ENCODE peak calls at places on chromosomes 7 and 10, in seven cellular contexts. V is neural crest cell; U is activated CD8-positive, alpha-beta T cell treated with anti-CD3 and anti-CD28 coated beads for 36 hours; J is fibroblast of lung; L is left ventricle myocardium inferior; D is H9; Z is astrocyte of the cerebellum. W is an unnamed sample.

GRCh38 chr7:99083068-99083651 is 60.7 kb downstream of the SMURF1 start:
- DNase-seq in V (no peak), U (no peak), J (peak), L (no peak), D (no peak), Z (no peak), W (no peak)

GRCh38 chr7:68857571-68857970 is 740.7 kb upstream of the AUTS2 start:
- DNase-seq in V (no peak), U (no peak), J (no peak), L (no peak), D (no peak), Z (no peak), W (no peak)

GRCh38 chr10:127195041-127195506 is 1.3 kb downstream of the INSYN2A start:
- DNase-seq in V (peak), U (no peak), J (peak), L (no peak), D (peak), Z (no peak), W (peak)

GRCh38 chr10:104260775-104261115 is 6.1 kb downstream of the GSTO1 start:
- DNase-seq in V (no peak), U (no peak), J (peak), L (no peak), D (no peak), Z (no peak), W (no peak)

GRCh38 chr7:98285132-98286092 is 3.9 kb downstream of the BRI3 start:
- DNase-seq in V (no peak), U (no peak), J (no peak), L (no peak), D (no peak), Z (no peak), W (no peak)

GRCh38 chr7:3204526-3204925 is 96.5 kb upstream of the SDK1 start:
- DNase-seq in V (no peak), U (no peak), J (no peak), L (no peak), D (no peak), Z (no peak), W (no peak)

GRCh38 chr7:45978010-45978681 is 57.1 kb upstream of the IGFBP3 start:
- DNase-seq in V (no peak), U (peak), J (peak), L (no peak), D (peak), Z (peak), W (no peak)

GRCh38 chr7:98372993-98373392 is 27.9 kb downstream of the BAIAP2L1 start:
- DNase-seq in V (no peak), U (no peak), J (peak), L (no peak), D (no peak), Z (peak), W (no peak)

GRCh38 chr7:124959676-124960075 is 30.1 kb upstream of the POT1 start:
- DNase-seq in V (no peak), U (no peak), J (no peak), L (no peak), D (no peak), Z (peak), W (no peak)

GRCh38 chr7:87156709-87157108 is 4.5 kb downstream of the DMTF1 start:
- DNase-seq in V (no peak), U (no peak), J (peak), L (no peak), D (no peak), Z (no peak), W (no peak)

GRCh38 chr7:12199363-12199762 is 11.7 kb upstream of the TMEM106B start:
- DNase-seq in V (no peak), U (no peak), J (no peak), L (no peak), D (no peak), Z (peak), W (no peak)

GRCh38 chr10:35215107-35215506 is 88.5 kb downstream of the CREM start:
- DNase-seq in V (no peak), U (no peak), J (no peak), L (no peak), D (no peak), Z (no peak), W (no peak)

GRCh38 chr10:87850742-87851205 is 12.6 kb downstream of the KLLN start:
- DNase-seq in V (peak), U (peak), J (peak), L (peak), D (peak), Z (peak), W (peak)

GRCh38 chr7:105304040-105304895 is 84.5 kb downstream of the SRPK2 start:
- DNase-seq in V (no peak), U (peak), J (peak), L (no peak), D (no peak), Z (peak), W (no peak)

GRCh38 chr7:98229441-98229840 is 18.2 kb downstream of the BHLHA15 start:
- DNase-seq in V (no peak), U (no peak), J (no peak), L (no peak), D (no peak), Z (no peak), W (no peak)

GRCh38 chr7:66735154-66735553 is 5.4 kb upstream of the RABGEF1 start:
- DNase-seq in V (no peak), U (no peak), J (no peak), L (no peak), D (no peak), Z (no peak), W (no peak)

GRCh38 chr7:100369105-100369504 is 4.2 kb upstream of the PILRA start:
- DNase-seq in V (no peak), U (no peak), J (no peak), L (peak), D (no peak), Z (no peak), W (peak)

GRCh38 chr10:132070724-132071123 is 5.0 kb downstream of the JAKMIP3 start:
- DNase-seq in V (no peak), U (no peak), J (no peak), L (no peak), D (no peak), Z (no peak), W (no peak)

GRCh38 chr7:152424348-152425108 is 11.3 kb downstream of the KMT2C start:
- DNase-seq in V (no peak), U (peak), J (no peak), L (no peak), D (no peak), Z (no peak), W (no peak)

GRCh38 chr10:110162749-110163148 is 44.7 kb upstream of the MXI1 start:
- DNase-seq in V (no peak), U (no peak), J (no peak), L (no peak), D (peak), Z (no peak), W (no peak)

GRCh38 chr10:133186416-133187090 is 26.5 kb downstream of the KNDC1 start:
- DNase-seq in V (no peak), U (no peak), J (no peak), L (no peak), D (no peak), Z (no peak), W (no peak)

GRCh38 chr10:14812271-14812670 is 25.6 kb downstream of the CDNF start:
- DNase-seq in V (no peak), U (no peak), J (no peak), L (no peak), D (peak), Z (no peak), W (no peak)

GRCh38 chr10:14806318-14806717 is 31.5 kb downstream of the CDNF start:
- DNase-seq in V (no peak), U (no peak), J (no peak), L (no peak), D (no peak), Z (no peak), W (no peak)

GRCh38 chr10:14815681-14816080 is 22.2 kb downstream of the CDNF start:
- DNase-seq in V (no peak), U (no peak), J (peak), L (no peak), D (no peak), Z (no peak), W (no peak)

GRCh38 chr10:14810969-14811953 is 26.6 kb downstream of the CDNF start:
- DNase-seq in V (no peak), U (no peak), J (no peak), L (no peak), D (peak), Z (no peak), W (no peak)
- TF ChIP-seq CTCF in V (no peak), U (no peak), J (no peak), L (no peak), D (no peak), Z (no peak), W (no peak)

DNA sequence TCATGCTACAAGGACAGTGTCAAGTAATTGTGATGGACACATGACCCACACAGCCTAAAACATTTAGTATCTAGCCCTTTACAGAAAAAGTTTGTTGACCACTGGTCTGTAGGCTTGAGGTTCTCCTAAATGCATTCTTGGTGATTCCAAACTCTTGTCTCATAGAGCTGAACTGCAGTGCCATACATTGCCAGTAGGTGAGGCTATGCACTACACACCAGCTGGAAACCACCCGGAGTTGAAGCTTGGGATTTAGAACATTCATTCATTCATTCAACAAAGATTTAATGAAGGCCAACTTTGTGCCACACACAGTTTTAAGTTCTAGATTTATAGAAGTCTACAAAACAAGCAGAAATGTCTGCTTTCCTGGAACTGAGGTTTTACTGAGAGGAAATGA is 77.3 kb upstream of the TCF7L2 start:
- DNase-seq in V (no peak), U (no peak), J (no peak), L (no peak), D (no peak), Z (no peak), W (no peak)
- TF ChIP-seq CTCF in V (peak), U (peak), J (peak), L (no peak), D (peak), Z (peak), W (no peak)

GRCh38 chr10:794382-794956 is 105.0 kb upstream of the DIP2C start:
- DNase-seq in V (no peak), U (no peak), J (peak), L (no peak), D (peak), Z (no peak), W (no peak)
- TF ChIP-seq CTCF in V (peak), U (no peak), J (peak), L (peak), D (peak), Z (peak), W (no peak)

DNA sequence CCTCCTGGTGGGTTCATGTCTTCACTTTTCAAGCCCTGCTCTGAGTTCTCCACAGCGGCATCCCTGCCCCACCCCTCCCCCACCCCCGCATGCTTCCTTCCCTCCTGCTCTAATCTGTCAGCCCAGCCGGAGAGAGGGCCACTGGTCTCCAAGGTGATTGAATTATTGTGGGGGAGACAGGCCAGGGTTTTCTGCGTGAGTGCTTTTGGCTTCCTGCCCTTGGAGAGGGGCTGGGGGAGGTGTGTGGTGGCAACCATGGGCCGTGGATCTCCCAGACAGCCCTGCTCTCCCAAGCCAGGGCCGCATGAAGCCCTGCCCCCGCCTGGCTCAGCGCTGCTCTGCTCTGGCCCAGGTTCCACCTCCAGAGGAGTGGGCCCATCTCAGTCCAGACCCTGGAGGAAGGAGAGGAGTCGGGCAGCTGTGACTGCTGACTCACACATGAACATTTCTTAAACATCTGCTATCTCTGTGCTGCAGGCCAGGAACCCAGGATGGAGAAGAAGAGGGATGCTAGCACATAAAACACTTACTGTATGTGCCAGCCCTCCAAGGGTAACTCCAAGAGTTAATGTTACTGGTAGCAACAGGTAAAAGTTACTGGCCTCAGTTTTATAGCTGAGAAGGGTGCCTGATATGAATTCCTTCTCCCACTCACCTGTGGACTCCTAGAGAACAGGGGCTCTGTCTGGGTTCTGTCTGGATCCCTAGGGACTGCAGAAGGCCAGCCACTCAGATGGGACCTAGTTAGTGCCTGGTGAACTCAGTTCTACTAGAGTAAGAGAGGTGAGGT is 110.0 kb downstream of the ZMIZ1 start:
- DNase-seq in V (no peak), U (no peak), J (peak), L (no peak), D (no peak), Z (peak), W (no peak)
- TF ChIP-seq CTCF in V (no peak), U (no peak), J (no peak), L (no peak), D (no peak), Z (no peak), W (no peak)

GRCh38 chr7:90749262-90749661 is 153.1 kb downstream of the CDK14 start:
- DNase-seq in V (no peak), U (no peak), J (no peak), L (no peak), D (no peak), Z (no peak), W (no peak)

GRCh38 chr7:90751595-90751994 is 155.5 kb downstream of the CDK14 start:
- DNase-seq in V (no peak), U (no peak), J (no peak), L (no peak), D (no peak), Z (no peak), W (no peak)

GRCh38 chr7:90752051-90752450 is 155.9 kb downstream of the CDK14 start:
- DNase-seq in V (no peak), U (no peak), J (no peak), L (no peak), D (no peak), Z (no peak), W (no peak)

GRCh38 chr7:90747521-90747920 is 151.4 kb downstream of the CDK14 start:
- DNase-seq in V (no peak), U (no peak), J (peak), L (no peak), D (no peak), Z (no peak), W (no peak)

DNA sequence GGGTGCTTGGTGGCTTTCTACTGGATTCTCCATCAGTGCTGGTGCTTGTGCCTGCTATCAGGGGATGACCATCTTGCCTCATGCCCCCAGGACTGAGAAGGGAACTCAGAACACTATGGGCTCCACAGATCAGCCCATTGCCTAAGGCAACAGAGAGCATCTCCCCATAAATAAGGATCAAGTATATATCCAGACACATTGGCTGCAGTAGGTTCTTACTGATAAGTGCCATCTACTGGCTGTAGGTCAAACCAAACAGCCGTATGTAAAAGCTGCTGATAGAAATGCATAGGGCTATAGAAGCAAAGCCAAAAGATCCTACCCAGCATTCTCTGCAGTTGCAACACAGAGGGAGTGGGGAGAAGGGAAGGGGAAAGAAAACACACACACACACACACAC is 153.7 kb downstream of the CDK14 start:
- DNase-seq in V (no peak), U (no peak), J (peak), L (no peak), D (no peak), Z (no peak), W (peak)
- TF ChIP-seq CTCF in V (no peak), U (no peak), J (no peak), L (no peak), D (peak), Z (peak), W (no peak)

DNA sequence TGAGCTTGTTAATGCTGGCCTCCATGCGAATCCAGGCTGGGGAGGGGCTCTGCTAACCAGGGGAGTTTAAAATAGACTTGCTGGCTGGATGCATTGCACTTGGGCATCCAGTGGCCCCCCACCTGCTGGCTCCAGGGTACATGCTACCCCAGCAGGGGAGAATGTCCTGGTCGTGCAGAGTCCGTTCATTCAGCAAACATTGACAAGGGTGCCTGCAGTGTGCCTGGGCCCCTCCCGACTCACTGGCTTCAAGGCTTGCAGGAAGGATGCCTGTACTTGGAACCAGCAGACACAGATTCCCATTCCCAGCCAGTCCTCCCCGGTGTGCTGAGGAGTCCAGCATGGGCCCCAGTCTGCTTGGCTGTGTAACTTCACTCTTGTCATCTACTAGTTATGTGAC is 1.5 kb downstream of the SLC29A3 start:
- DNase-seq in V (no peak), U (no peak), J (no peak), L (no peak), D (no peak), Z (no peak), W (no peak)
- TF ChIP-seq CTCF in V (no peak), U (no peak), J (no peak), L (no peak), D (no peak), Z (no peak), W (no peak)

GRCh38 chr10:71837085-71837827 is 13.8 kb downstream of the PSAP start:
- DNase-seq in V (no peak), U (peak), J (no peak), L (no peak), D (peak), Z (no peak), W (no peak)
- TF ChIP-seq CTCF in V (peak), U (peak), J (no peak), L (peak), D (peak), Z (peak), W (peak)

DNA sequence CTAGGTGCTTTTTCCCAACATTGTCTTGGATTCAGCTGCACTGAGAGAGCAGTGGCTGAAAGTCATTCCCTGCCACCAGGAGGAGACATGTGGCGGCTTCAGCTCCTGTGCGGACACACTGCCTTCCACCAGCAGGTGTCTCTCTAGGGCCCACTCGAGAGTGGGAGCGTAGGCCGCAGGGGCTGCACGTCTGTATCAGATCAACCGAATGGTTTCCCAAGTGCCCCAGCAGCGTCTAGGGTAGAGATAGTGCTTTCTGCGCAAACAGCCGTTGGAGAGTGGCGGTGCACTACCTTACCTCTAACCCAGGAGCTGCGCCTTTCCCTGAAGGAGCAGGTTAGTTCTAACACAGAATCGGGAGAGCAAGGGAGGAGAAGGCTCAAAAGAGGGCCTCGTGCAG is 31.7 kb downstream of the PAPOLB start:
- DNase-seq in V (peak), U (peak), J (peak), L (peak), D (peak), Z (peak), W (peak)
- TF ChIP-seq CTCF in V (peak), U (peak), J (peak), L (peak), D (peak), Z (peak), W (peak)

DNA sequence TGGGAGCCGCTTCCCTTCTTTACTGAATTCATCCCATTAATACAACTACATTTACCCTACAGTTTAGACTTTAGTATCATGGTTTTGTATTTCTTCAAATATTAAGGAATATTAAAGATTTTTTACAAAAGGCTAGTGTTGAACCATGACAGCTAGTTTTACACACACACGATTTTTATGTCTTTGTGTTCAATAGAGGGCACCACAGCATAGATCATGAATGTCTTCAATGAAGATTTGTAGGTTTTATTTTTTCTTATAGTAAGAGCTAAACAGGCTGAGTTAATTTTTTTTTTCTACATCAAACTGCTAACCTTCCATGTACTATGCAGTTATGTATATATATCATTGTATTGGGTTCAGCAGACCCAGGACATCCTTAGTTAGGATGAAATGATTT is 76.9 kb downstream of the SNX10 start:
- DNase-seq in V (no peak), U (no peak), J (peak), L (no peak), D (no peak), Z (no peak), W (no peak)
- TF ChIP-seq CTCF in V (no peak), U (no peak), J (no peak), L (no peak), D (peak), Z (no peak), W (no peak)

DNA sequence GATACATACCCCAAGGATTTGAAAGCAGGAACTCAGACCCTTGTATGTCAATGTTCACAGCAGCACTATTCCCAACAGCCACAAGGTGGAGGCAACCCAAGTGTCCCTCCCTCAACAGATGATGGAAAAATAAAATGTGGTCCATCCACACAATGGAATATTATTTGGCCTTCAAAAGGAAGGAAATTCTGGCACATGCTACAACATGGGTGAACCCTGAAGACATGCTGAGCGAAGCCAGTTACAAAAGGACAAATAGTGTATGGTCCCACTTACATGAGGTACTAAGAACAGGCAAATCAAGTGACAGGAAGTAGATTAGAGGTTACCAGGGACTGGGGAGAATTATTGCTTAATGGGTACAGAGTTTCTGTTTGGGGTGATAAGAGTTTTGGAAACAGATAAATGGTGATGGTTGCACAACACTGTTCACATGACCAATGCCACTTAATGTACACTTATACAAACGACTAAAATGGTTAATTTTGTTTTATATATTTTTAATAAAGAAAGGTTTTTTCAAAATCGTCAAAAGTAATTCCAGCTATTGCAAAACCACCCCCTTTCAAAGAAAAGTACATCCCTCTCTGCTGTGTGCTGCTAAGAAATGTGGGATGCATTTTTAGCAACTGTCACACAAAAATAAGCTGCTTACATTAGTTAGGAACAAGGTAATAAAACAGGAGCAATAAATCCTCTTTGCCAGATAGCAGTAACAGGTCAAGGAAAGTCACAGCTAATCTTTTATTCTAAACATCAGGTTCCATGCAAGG is 85.7 kb downstream of the GRB10 start:
- DNase-seq in V (no peak), U (peak), J (no peak), L (no peak), D (no peak), Z (no peak), W (no peak)
- TF ChIP-seq CTCF in V (peak), U (peak), J (peak), L (peak), D (peak), Z (peak), W (no peak)

W was measured in GM20000.